ENCODE peak calls at places on chromosome 18, in four cellular contexts. R is anterior cingulate cortex, B is kidney tubule cell, E is left ventricle myocardium superior. W is an unnamed sample.

GRCh38 chr18:22385718-22386117 is 32.0 kb downstream of the CTAGE1 start:
- DNase-seq in E (no peak), B (peak; percentile 72), R (no peak), W (no peak)

GRCh38 chr18:22667158-22667557 is 249.4 kb upstream of the CTAGE1 start:
- DNase-seq in B (no peak), E (no peak), R (no peak), W (no peak)

GRCh38 chr18:80104364-80104779 is 4.7 kb upstream of the ADNP2 start:
- DNase-seq in R (no peak), E (no peak), B (no peak), W (no peak)

GRCh38 chr18:21063011-21063410 is 48.6 kb downstream of the ROCK1 start:
- DNase-seq in E (no peak), B (no peak), R (no peak), W (no peak)

GRCh38 chr18:8167673-8168072 is 441.6 kb upstream of the RAB12 start:
- DNase-seq in E (no peak), B (no peak), R (no peak), W (no peak)

GRCh38 chr18:12907258-12907925 is 23.4 kb upstream of the PTPN2 start:
- DNase-seq in B (no peak), R (no peak), E (no peak), W (no peak)

GRCh38 chr18:37720706-37721105 is 155.1 kb upstream of the CELF4 start:
- DNase-seq in R (no peak), E (no peak), B (no peak), W (no peak)

GRCh38 chr18:46332956-46333355 is 228.8 kb downstream of the HAUS1 start:
- DNase-seq in R (peak; percentile 7), E (peak; percentile 45), B (peak; percentile 34), W (no peak)

GRCh38 chr18:45166341-45167108 is 448.8 kb upstream of the SLC14A2 start:
- DNase-seq in E (no peak), B (peak; percentile 77), R (no peak), W (no peak)

GRCh38 chr18:77059294-77059916 is 73.2 kb downstream of the MBP start:
- DNase-seq in R (no peak), B (peak; percentile 73), E (no peak), W (peak; percentile 45)

GRCh38 chr18:11994708-11995444 is 13.6 kb downstream of the IMPA2 start:
- DNase-seq in E (peak; percentile 30), R (no peak), B (peak; percentile 97), W (peak; percentile 11)

GRCh38 chr18:28581503-28582169 is 404.7 kb upstream of the CDH2 start:
- DNase-seq in B (no peak), E (no peak), R (no peak), W (no peak)

GRCh38 chr18:67035026-67035425 is 431.1 kb upstream of the CDH19 start:
- DNase-seq in B (peak; percentile 5), R (no peak), E (no peak), W (no peak)

GRCh38 chr18:60147326-60147725 is 225.2 kb downstream of the MC4R start:
- DNase-seq in R (no peak), B (no peak), E (no peak), W (no peak)

GRCh38 chr18:23740105-23740830 is 51.0 kb downstream of the LAMA3 start:
- DNase-seq in B (no peak), E (no peak), R (no peak), W (no peak)

GRCh38 chr18:32284284-32284683 is 94.4 kb downstream of the MEP1B start:
- DNase-seq in R (no peak), E (no peak), B (peak; percentile 5), W (no peak)

W was measured in cerebellar cortex.